ENCODE peak calls at places on chromosomes 4 and X, in eight cellular contexts. E is spleen, O is tibial artery, K is HFFc6, J is NCI-H1105, H is T1000, D is NCI-H1092, Y is fibroblast of mammary gland. U is an unnamed sample.
A peak's percentile ranks its signal among the peaks of the same experiment; 100 is the strongest.

GRCh38 chrX:15617111-15617510 is 16.4 kb upstream of the ACE2 start:
- DNase-seq in E (no peak), O (no peak), K (no peak), J (no peak), H (no peak), D (no peak), Y (peak; percentile 19), U (peak; percentile 8)

GRCh38 chr4:185933078-185933581 is 121.1 kb upstream of the SORBS2 start:
- DNase-seq in E (no peak), O (no peak), K (peak; percentile 71), J (no peak), H (peak; percentile 14), D (no peak), Y (peak; percentile 92), U (peak; percentile 85)

GRCh38 chrX:64205441-64205734 is at the start of gene AMER1:
- DNase-seq in E (no peak), O (no peak), K (no peak), J (no peak), H (no peak), D (peak; percentile 65), Y (no peak), U (no peak)

GRCh38 chr4:89549907-89550306 is 242.3 kb upstream of the GPRIN3 start:
- DNase-seq in E (no peak), O (no peak), K (no peak), J (no peak), H (no peak), D (no peak), Y (peak; percentile 85), U (peak; percentile 89)

GRCh38 chrX:22534643-22535042 is 261.9 kb downstream of the CBLL2 start:
- DNase-seq in E (no peak), O (peak; percentile 67), K (peak; percentile 82), J (no peak), H (peak; percentile 24), D (no peak), Y (peak; percentile 91), U (peak; percentile 68)

GRCh38 chr4:148090503-148091476 is 351.4 kb downstream of the NR3C2 start:
- DNase-seq in E (no peak), O (no peak), K (no peak), J (no peak), H (no peak), D (no peak), Y (no peak), U (no peak)

GRCh38 chr4:13888112-13888511 is 260.6 kb upstream of the BOD1L1 start:
- DNase-seq in E (no peak), O (no peak), K (peak; percentile 85), J (no peak), H (peak; percentile 34), D (no peak), Y (peak; percentile 95), U (peak; percentile 96)

GRCh38 chr4:16031554-16032381 is 52.1 kb downstream of the PROM1 start:
- DNase-seq in E (no peak), O (no peak), K (no peak), J (no peak), H (no peak), D (no peak), Y (no peak), U (no peak)

GRCh38 chr4:60648774-60649173 is 551.4 kb upstream of the ADGRL3 start:
- DNase-seq in E (no peak), O (no peak), K (no peak), J (no peak), H (no peak), D (no peak), Y (no peak), U (no peak)

GRCh38 chr4:184649971-184650855 is 675 bp downstream of the PRIMPOL start:
- DNase-seq in E (no peak), O (no peak), K (peak; percentile 54), J (no peak), H (no peak), D (peak; percentile 45), Y (peak; percentile 63), U (peak; percentile 58)

GRCh38 chr4:144655491-144655890 is 9.5 kb downstream of the HHIP start:
- DNase-seq in E (no peak), O (no peak), K (no peak), J (no peak), H (no peak), D (no peak), Y (peak; percentile 53), U (no peak)

GRCh38 chr4:16169491-16169890 is 56.8 kb downstream of the TAPT1 start:
- DNase-seq in E (no peak), O (no peak), K (no peak), J (no peak), H (no peak), D (no peak), Y (no peak), U (no peak)

U was measured in choroid plexus epithelial cell.